ENCODE peak calls at places on chromosomes 7 and 10, in ten cellular contexts. M, R, D, P, F, G, Z, E, K and S are unnamed samples.

GRCh38 chr10:79052311-79053080 is 16.3 kb upstream of the ZMIZ1 start:
- DNase-seq in M (no peak), R (no peak), D (peak), P (no peak), F (peak), G (no peak), Z (no peak), E (no peak), K (no peak), S (peak)

GRCh38 chr10:124375691-124376090 is 43.0 kb downstream of the OAT start:
- DNase-seq in M (no peak), R (no peak), D (no peak), P (no peak), F (no peak), G (no peak), Z (no peak), E (no peak), K (no peak), S (no peak)

GRCh38 chr7:17123020-17123419 is 175.4 kb upstream of the AHR start:
- DNase-seq in M (no peak), R (no peak), D (no peak), P (peak), F (no peak), G (peak), Z (no peak), E (no peak), K (no peak), S (no peak)

GRCh38 chr7:38592737-38593136 is 38.4 kb downstream of the AMPH start:
- DNase-seq in M (no peak), R (no peak), D (no peak), P (no peak), F (no peak), G (no peak), Z (no peak), E (no peak), K (peak), S (no peak)

GRCh38 chr10:71396084-71396713 is 521 bp upstream of the CDH23 start:
- DNase-seq in M (peak), R (no peak), D (peak), P (no peak), F (peak), G (no peak), Z (no peak), E (no peak), K (peak), S (no peak)

GRCh38 chr7:150444674-150445365 is 5.6 kb upstream of the GIMAP8 start:
- DNase-seq in M (no peak), R (no peak), D (no peak), P (peak), F (no peak), G (no peak), Z (no peak), E (no peak), K (no peak), S (no peak)

GRCh38 chr7:117045927-117046710 is 92.8 kb downstream of the ST7 start:
- DNase-seq in M (no peak), R (no peak), D (no peak), P (no peak), F (no peak), G (no peak), Z (no peak), E (no peak), K (no peak), S (no peak)

GRCh38 chr7:142812437-142813215 is 41.9 kb downstream of the PRSS2 start:
- DNase-seq in M (no peak), R (no peak), D (no peak), P (peak), F (no peak), G (no peak), Z (no peak), E (peak), K (no peak), S (no peak)

GRCh38 chr10:30425336-30426075 is 8.5 kb upstream of the MAP3K8 start:
- DNase-seq in M (no peak), R (no peak), D (no peak), P (no peak), F (no peak), G (no peak), Z (no peak), E (no peak), K (no peak), S (no peak)

GRCh38 chr10:110006358-110007170 is 1.2 kb upstream of the ADD3 start:
- DNase-seq in M (peak), R (peak), D (peak), P (peak), F (peak), G (peak), Z (peak), E (peak), K (peak), S (peak)

GRCh38 chr7:124208173-124208572 is 175.3 kb upstream of the TMEM229A start:
- DNase-seq in M (no peak), R (no peak), D (no peak), P (no peak), F (no peak), G (no peak), Z (no peak), E (no peak), K (no peak), S (no peak)

GRCh38 chr10:13458107-13458761 is 70.6 kb downstream of the BEND7 start:
- DNase-seq in M (no peak), R (no peak), D (no peak), P (no peak), F (no peak), G (peak), Z (no peak), E (no peak), K (no peak), S (no peak)

GRCh38 chr10:71812913-71813590 is 38.0 kb downstream of the PSAP start:
- DNase-seq in M (no peak), R (no peak), D (no peak), P (no peak), F (no peak), G (no peak), Z (no peak), E (no peak), K (no peak), S (no peak)

GRCh38 chr7:151448261-151449252 is 8.6 kb upstream of the CRYGN start:
- DNase-seq in M (peak), R (peak), D (peak), P (peak), F (peak), G (peak), Z (peak), E (peak), K (peak), S (peak)

GRCh38 chr10:7563368-7563767 is 103.4 kb downstream of the ITIH5 start:
- DNase-seq in M (peak), R (no peak), D (peak), P (no peak), F (no peak), G (no peak), Z (no peak), E (peak), K (peak), S (peak)

GRCh38 chr10:52229271-52229931 is 84.7 kb upstream of the DKK1 start:
- DNase-seq in M (no peak), R (no peak), D (no peak), P (no peak), F (no peak), G (peak), Z (no peak), E (no peak), K (no peak), S (no peak)

GRCh38 chr10:75910032-75910431 is 478.6 kb downstream of the LRMDA start:
- DNase-seq in M (no peak), R (no peak), D (no peak), P (peak), F (no peak), G (peak), Z (no peak), E (no peak), K (no peak), S (no peak)

GRCh38 chr10:97875391-97875790 is 25.7 kb downstream of the GOLGA7B start:
- DNase-seq in M (no peak), R (no peak), D (no peak), P (no peak), F (no peak), G (no peak), Z (no peak), E (no peak), K (no peak), S (no peak)

GRCh38 chr7:117750612-117751563 is 122.4 kb downstream of the CTTNBP2 start:
- DNase-seq in M (no peak), R (no peak), D (no peak), P (peak), F (no peak), G (peak), Z (no peak), E (no peak), K (no peak), S (no peak)

GRCh38 chr10:97450828-97451227 is 4.9 kb downstream of the ZDHHC16 start:
- DNase-seq in M (no peak), R (no peak), D (no peak), P (no peak), F (no peak), G (no peak), Z (no peak), E (no peak), K (no peak), S (no peak)

GRCh38 chr10:99965700-99966099 is 44.0 kb downstream of the DNMBP start:
- DNase-seq in M (no peak), R (no peak), D (no peak), P (no peak), F (no peak), G (no peak), Z (no peak), E (no peak), K (no peak), S (no peak)

GRCh38 chr10:115854740-115855435 is 418.1 kb downstream of the GFRA1 start:
- DNase-seq in M (no peak), R (no peak), D (no peak), P (no peak), F (no peak), G (peak), Z (peak), E (no peak), K (no peak), S (no peak)

GRCh38 chr7:77979219-77979618 is 180.6 kb downstream of the PHTF2 start:
- DNase-seq in M (no peak), R (no peak), D (no peak), P (no peak), F (no peak), G (peak), Z (peak), E (no peak), K (no peak), S (no peak)

GRCh38 chr7:101817031-101817929 is at the start of gene CUX1:
- DNase-seq in M (peak), R (no peak), D (peak), P (peak), F (peak), G (no peak), Z (no peak), E (no peak), K (peak), S (no peak)

GRCh38 chr10:11875183-11875498 is 52.0 kb downstream of the PROSER2 start:
- DNase-seq in M (no peak), R (no peak), D (no peak), P (no peak), F (no peak), G (peak), Z (peak), E (no peak), K (no peak), S (no peak)

GRCh38 chr10:102507521-102507920 is 3.7 kb downstream of the SUFU start:
- DNase-seq in M (no peak), R (no peak), D (no peak), P (no peak), F (no peak), G (no peak), Z (no peak), E (no peak), K (no peak), S (no peak)

GRCh38 chr7:112422842-112423496 is 27.3 kb upstream of the IFRD1 start:
- DNase-seq in M (peak), R (peak), D (peak), P (peak), F (peak), G (peak), Z (peak), E (peak), K (peak), S (peak)

GRCh38 chr7:5523052-5523711 is 99.5 kb upstream of the TNRC18 start:
- DNase-seq in M (no peak), R (no peak), D (no peak), P (peak), F (no peak), G (peak), Z (peak), E (no peak), K (peak), S (no peak)

GRCh38 chr7:5526190-5527037 is 102.8 kb upstream of the TNRC18 start:
- DNase-seq in M (peak), R (no peak), D (peak), P (peak), F (no peak), G (peak), Z (no peak), E (no peak), K (peak), S (peak)

GRCh38 chr7:5528071-5528814 is 104.6 kb upstream of the TNRC18 start:
- DNase-seq in M (peak), R (no peak), D (peak), P (no peak), F (no peak), G (peak), Z (no peak), E (peak), K (peak), S (peak)

GRCh38 chr7:5528815-5529442 is 105.3 kb upstream of the TNRC18 start:
- DNase-seq in M (no peak), R (no peak), D (no peak), P (peak), F (no peak), G (no peak), Z (no peak), E (peak), K (no peak), S (no peak)

GRCh38 chr7:5525271-5526189 is 101.9 kb upstream of the TNRC18 start:
- DNase-seq in M (peak), R (no peak), D (peak), P (peak), F (no peak), G (peak), Z (peak), E (no peak), K (peak), S (no peak)
- TF ChIP-seq POLR2A in M (no peak), R (no peak), D (no peak), P (peak), F (no peak), G (no peak), Z (peak), E (no peak), K (peak), S (no peak)

DNA sequence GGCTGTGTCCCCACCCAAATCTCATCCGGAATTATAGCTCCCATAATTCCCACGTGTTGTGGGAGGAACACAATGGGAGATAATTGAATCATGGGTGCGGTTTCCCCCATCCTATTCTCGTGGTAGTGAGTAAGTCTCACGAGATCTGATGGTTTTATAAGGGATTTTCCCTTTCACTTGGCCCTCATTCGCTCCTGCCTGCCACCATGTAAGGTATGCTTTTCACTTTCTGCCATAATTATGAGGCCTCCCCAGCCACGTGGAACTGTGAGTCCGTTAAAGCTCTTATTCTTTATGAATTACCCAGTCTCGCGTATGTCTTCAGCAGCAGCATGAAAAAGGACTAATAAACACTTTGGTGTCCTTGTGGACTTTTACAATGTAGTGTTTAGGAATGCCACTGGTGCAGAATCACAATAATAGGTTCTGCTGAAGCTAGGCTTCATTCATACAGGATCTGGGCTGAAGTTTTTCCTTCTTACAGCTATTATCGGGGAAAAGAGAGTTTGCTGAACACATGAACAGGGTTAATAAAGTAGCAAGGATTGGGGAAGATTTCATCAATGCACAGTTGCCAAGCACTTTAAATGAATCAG is 74.3 kb downstream of the CPED1 start:
- DNase-seq in M (no peak), R (no peak), D (no peak), P (no peak), F (no peak), G (no peak), Z (no peak), E (no peak), K (no peak), S (no peak)
- TF ChIP-seq POLR2A in M (no peak), R (no peak), D (no peak), P (no peak), F (no peak), G (no peak), Z (no peak), E (no peak), K (no peak), S (no peak)

GRCh38 chr7:149031353-149031910 is 3.1 kb upstream of the PDIA4 start:
- DNase-seq in M (no peak), R (no peak), D (no peak), P (no peak), F (no peak), G (no peak), Z (no peak), E (no peak), K (no peak), S (no peak)

GRCh38 chr7:149027560-149028345 is 552 bp downstream of the PDIA4 start:
- DNase-seq in M (no peak), R (no peak), D (no peak), P (peak), F (no peak), G (peak), Z (no peak), E (no peak), K (peak), S (peak)

GRCh38 chr7:149027055-149027454 is 1.2 kb downstream of the PDIA4 start:
- DNase-seq in M (no peak), R (no peak), D (no peak), P (no peak), F (no peak), G (no peak), Z (no peak), E (no peak), K (no peak), S (no peak)

GRCh38 chr7:149023662-149024061 is 4.6 kb downstream of the PDIA4 start:
- DNase-seq in M (no peak), R (no peak), D (no peak), P (no peak), F (no peak), G (no peak), Z (no peak), E (no peak), K (no peak), S (no peak)

DNA sequence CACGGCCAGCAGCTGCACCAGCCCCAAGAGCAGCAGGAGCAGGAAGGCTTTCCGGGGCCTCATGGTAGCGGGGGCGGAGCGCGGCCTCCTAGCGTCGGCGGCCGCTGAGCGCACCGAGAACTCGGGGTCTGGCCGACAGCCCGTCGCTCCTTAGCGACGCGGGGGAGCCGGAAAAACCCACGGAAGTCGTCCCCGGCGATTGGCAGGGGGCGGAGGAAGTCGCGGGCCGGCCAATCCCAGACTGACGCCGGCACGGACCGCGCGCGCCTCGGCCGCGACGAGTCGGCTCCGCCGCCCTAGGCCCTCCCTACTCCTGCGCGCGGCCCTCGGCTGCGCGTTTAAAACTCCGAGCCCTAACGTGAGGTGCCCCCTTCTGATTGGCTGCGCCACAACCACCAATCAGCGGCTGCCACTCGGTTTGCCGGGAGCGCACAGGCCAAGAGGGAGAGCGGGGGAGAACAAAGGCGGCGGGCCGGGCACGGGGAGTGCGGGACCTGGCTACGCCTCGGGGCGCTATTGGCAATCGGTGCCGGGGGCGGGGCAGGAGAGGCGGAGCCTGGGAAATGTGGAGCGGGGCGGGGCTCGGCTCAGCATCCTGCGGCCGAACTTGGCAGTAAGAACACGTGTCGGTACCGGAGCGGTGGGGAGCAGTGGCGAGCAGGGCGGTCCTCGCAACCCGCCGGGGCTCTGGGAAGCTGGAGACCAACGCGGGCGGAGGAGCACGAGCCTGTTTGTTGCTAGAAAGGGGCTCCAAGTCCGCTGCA is at the start of gene PDIA4:
- DNase-seq in M (peak), R (peak), D (peak), P (peak), F (peak), G (peak), Z (peak), E (peak), K (peak), S (peak)
- TF ChIP-seq POLR2A in M (peak), R (peak), D (peak), P (peak), F (peak), G (peak), Z (peak), E (peak), K (peak), S (no peak)

GRCh38 chr7:95595825-95596182 is 512 bp downstream of the PDK4 start:
- DNase-seq in M (no peak), R (no peak), D (peak), P (no peak), F (no peak), G (no peak), Z (no peak), E (no peak), K (peak), S (no peak)

GRCh38 chr7:95599069-95599468 is 2.8 kb upstream of the PDK4 start:
- DNase-seq in M (peak), R (no peak), D (no peak), P (no peak), F (no peak), G (no peak), Z (no peak), E (no peak), K (no peak), S (no peak)

GRCh38 chr7:95598511-95598910 is 2.2 kb upstream of the PDK4 start:
- DNase-seq in M (no peak), R (no peak), D (no peak), P (no peak), F (no peak), G (no peak), Z (no peak), E (no peak), K (no peak), S (no peak)

GRCh38 chr7:95594185-95594584 is 2.1 kb downstream of the PDK4 start:
- DNase-seq in M (no peak), R (no peak), D (no peak), P (no peak), F (no peak), G (no peak), Z (no peak), E (no peak), K (no peak), S (no peak)

GRCh38 chr7:95596183-95597135 is at the start of gene PDK4:
- DNase-seq in M (peak), R (peak), D (peak), P (no peak), F (peak), G (peak), Z (peak), E (peak), K (peak), S (peak)
- TF ChIP-seq POLR2A in M (peak), R (peak), D (peak), P (no peak), F (peak), G (no peak), Z (no peak), E (peak), K (peak), S (peak)

DNA sequence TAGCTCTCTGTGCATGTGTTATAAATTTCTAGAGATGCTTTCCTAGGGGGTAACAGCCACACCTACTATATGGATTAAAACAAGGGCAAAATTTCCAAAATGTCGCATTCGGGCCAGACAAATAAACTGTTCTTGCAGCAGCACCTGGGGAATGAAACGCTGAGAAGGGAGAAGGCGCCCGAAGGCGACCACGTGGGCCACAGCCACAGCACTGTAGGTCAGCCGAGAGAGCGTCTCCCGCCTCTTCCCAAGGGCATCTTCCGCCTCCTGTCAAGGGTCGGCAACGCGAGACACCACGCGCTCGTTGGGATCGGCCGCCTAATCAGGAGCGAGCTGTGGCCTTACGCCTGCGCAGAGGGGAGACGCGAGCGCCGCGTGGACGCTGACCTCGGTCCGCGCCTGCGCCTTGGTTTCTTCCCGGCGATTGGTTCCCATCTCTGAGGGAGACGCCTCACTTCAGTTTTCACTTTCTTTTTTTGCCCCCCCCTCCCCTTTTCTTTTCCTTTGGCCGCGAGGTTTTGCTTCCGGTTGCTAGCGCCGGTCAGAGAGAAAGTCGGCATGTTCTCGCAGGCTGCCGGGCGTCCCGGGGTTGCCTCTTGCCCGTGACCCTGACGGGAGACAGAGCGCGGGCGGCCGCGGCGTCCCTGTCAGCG is at the start of gene TASOR2:
- DNase-seq in M (peak), R (peak), D (peak), P (peak), F (peak), G (peak), Z (peak), E (peak), K (peak), S (peak)
- TF ChIP-seq POLR2A in M (peak), R (no peak), D (peak), P (no peak), F (no peak), G (peak), Z (peak), E (peak), K (peak), S (no peak)